ENCODE peak calls at places on chromosome 6, in five cellular contexts. J, F, P, T and C are unnamed samples.

GRCh38 chr6:129635396-129636164 is 74.4 kb downstream of the ARHGAP18 start:
- DNase-seq in J (no peak), F (no peak), P (no peak), T (no peak), C (no peak)

GRCh38 chr6:74075323-74075722 is 379.3 kb downstream of the CD109 start:
- DNase-seq in J (no peak), F (no peak), P (no peak), T (peak; percentile 66), C (no peak)

GRCh38 chr6:132750455-132751248 is 7.1 kb downstream of the VNN2 start:
- DNase-seq in J (no peak), F (no peak), P (no peak), T (no peak), C (no peak)

GRCh38 chr6:130369821-130370220 is 4.0 kb downstream of the TMEM200A start:
- DNase-seq in J (no peak), F (no peak), P (no peak), T (no peak), C (no peak)

GRCh38 chr6:113774122-113774835 is 82.9 kb upstream of the MARCKS start:
- DNase-seq in J (no peak), F (no peak), P (no peak), T (no peak), C (no peak)

GRCh38 chr6:144443157-144443556 is 158.0 kb downstream of the UTRN start:
- DNase-seq in J (no peak), F (no peak), P (no peak), T (no peak), C (no peak)

GRCh38 chr6:4459032-4459431 is 317.2 kb upstream of the CDYL start:
- DNase-seq in J (no peak), F (no peak), P (no peak), T (no peak), C (no peak)

GRCh38 chr6:79377047-79377446 is 142.6 kb upstream of the HMGN3 start:
- DNase-seq in J (no peak), F (no peak), P (no peak), T (no peak), C (no peak)

GRCh38 chr6:45864651-45865050 is 151.0 kb downstream of the CLIC5 start:
- DNase-seq in J (no peak), F (no peak), P (no peak), T (no peak), C (no peak)

GRCh38 chr6:163906006-163906710 is 491.6 kb downstream of the QKI start:
- DNase-seq in J (no peak), F (no peak), P (no peak), T (no peak), C (no peak)

GRCh38 chr6:21740719-21741118 is 147.2 kb downstream of the SOX4 start:
- DNase-seq in J (no peak), F (no peak), P (no peak), T (no peak), C (no peak)

GRCh38 chr6:166761801-166762200 is 134.8 kb upstream of the RPS6KA2 start:
- DNase-seq in J (no peak), F (no peak), P (no peak), T (peak; percentile 24), C (no peak)

GRCh38 chr6:168852336-168852884 is 401.2 kb downstream of the THBS2 start:
- DNase-seq in J (no peak), F (no peak), P (no peak), T (no peak), C (no peak)

GRCh38 chr6:125377621-125378020 is 75.9 kb upstream of the HDDC2 start:
- DNase-seq in J (no peak), F (no peak), P (no peak), T (no peak), C (no peak)

GRCh38 chr6:26032387-26033131 is 54.7 kb upstream of the HFE start:
- DNase-seq in J (no peak), F (no peak), P (no peak), T (no peak), C (no peak)

GRCh38 chr6:138655828-138656227 is 117.7 kb upstream of the CCDC28A start:
- DNase-seq in J (no peak), F (no peak), P (no peak), T (no peak), C (no peak)

GRCh38 chr6:4008324-4009047 is 70.5 kb downstream of the FAM217A start:
- DNase-seq in J (no peak), F (no peak), P (no peak), T (no peak), C (no peak)

GRCh38 chr6:164478426-164478825 is 831.0 kb downstream of the C6orf118 start:
- DNase-seq in J (no peak), F (no peak), P (no peak), T (no peak), C (no peak)

GRCh38 chr6:33746651-33747100 is at the start of gene IP6K3:
- DNase-seq in J (no peak), F (no peak), P (no peak), T (no peak), C (no peak)

DNA sequence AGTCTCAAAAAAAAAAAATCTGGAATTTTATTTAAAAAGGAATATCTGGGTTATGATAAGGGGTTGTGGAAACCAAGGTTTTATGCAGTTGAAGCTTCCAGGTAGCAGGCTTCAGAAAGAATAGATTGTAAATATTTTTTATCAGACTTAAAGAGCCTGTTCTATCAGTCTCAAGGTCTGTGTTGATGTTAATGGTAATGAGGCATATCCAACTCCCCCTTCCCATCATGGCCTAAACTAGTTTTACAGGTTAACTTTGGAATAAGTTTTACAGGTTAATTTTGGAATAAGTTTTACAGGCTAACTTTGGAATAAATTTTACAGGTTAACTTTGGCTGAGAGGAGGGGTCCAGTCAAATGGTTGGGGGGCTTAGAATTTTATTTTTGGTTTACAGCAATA is 92.4 kb downstream of the CD24 start:
- DNase-seq in J (no peak), F (no peak), P (no peak), T (no peak), C (no peak)
- H3K4me1 ChIP-seq in J (peaks cover 58% of the 10 kb centered on the region), F (no peaks in the 10 kb centered on the region), P (no peaks in the 10 kb centered on the region), T (no peaks in the 10 kb centered on the region), C (no peaks in the 10 kb centered on the region)

DNA sequence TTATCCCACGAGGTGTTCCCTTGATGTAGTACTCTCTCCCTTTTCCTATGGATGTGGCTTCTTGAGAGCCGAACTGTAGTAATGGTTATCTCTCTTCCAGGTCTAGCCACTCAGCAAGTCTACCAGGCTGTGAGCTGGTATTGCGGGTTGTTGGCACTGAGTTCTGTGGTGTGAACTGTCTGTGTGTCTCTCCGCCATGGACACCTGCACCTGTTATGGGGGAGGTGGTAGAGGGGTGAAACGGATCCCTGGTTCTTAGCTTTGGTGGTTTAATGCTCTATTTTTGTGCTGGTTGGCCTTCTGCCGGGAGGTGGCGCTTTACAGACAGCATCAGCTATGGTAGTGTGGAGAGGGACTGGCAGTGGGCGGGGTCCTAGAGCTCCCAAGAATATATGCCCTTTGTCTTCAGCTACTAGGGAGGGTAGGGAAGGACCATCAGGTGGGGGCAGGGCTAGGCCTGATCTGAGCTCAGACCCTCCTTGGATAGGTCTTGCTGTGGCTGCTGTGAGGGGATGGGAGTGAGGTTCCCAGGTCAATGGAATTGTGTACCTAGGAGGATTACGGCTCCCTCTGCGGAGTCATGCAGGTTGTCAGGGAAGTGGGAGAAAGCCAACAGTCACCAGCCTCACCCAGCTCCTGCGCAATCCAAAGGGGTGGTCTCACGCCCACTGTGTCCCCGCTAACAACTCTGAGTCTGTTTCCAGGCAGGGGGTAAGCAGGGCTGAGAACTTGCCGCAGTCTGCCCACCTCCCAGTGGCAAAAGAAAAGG is 154.2 kb downstream of the CCDC170 start:
- DNase-seq in J (no peak), F (no peak), P (no peak), T (no peak), C (no peak)
- TF ChIP-seq CTCF in J (no peak), F (peak; percentile 6), P (no peak), T (no peak), C (no peak)

GRCh38 chr6:43861212-43861918 is 91.4 kb downstream of the VEGFA start:
- DNase-seq in J (no peak), F (no peak), P (peak; percentile 40), T (no peak), C (no peak)
- H3K4me1 ChIP-seq in J (no peaks in the 10 kb centered on the region), F (no peaks in the 10 kb centered on the region), P (no peaks in the 10 kb centered on the region), T (no peaks in the 10 kb centered on the region), C (no peaks in the 10 kb centered on the region)

GRCh38 chr6:145453376-145453775 is 281.9 kb downstream of the EPM2A start:
- DNase-seq in J (no peak), F (no peak), P (no peak), T (no peak), C (no peak)
- TF ChIP-seq CTCF in J (no peak), F (peak; percentile 24), P (peak; percentile 15), T (no peak), C (no peak)

DNA sequence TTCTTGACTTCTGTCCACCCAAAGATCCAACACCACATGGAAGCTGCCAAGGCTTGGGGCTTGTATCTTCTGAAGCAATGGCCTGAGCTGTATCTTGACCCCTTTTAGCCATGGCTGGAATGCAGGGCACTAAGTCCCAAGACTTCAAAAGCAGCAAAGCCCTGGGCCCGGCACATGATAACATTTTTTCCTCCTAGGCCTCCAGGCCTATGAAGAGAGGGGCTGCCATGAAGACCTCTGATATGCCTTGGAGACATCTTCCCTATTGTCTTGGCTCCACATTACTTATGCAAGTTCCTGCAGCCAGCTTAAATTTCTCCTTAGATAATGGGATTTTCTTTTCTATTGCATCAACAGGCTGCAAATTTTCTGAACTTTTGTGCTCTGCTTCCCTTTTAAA is 1252.6 kb upstream of the CITED2 start:
- DNase-seq in J (no peak), F (no peak), P (no peak), T (no peak), C (no peak)
- H3K4me1 ChIP-seq in J (no peaks in the 10 kb centered on the region), F (no peaks in the 10 kb centered on the region), P (no peaks in the 10 kb centered on the region), T (no peaks in the 10 kb centered on the region), C (no peaks in the 10 kb centered on the region)

GRCh38 chr6:42396720-42397119 is 55.0 kb downstream of the TRERF1 start:
- DNase-seq in J (no peak), F (no peak), P (no peak), T (peak; percentile 13), C (no peak)
- TF ChIP-seq CTCF in J (no peak), F (no peak), P (no peak), T (no peak), C (no peak)

GRCh38 chr6:149329529-149329928 is 12.0 kb downstream of the TAB2 start:
- DNase-seq in J (no peak), F (no peak), P (no peak), T (no peak), C (no peak)

GRCh38 chr6:149331871-149332270 is 14.4 kb downstream of the TAB2 start:
- DNase-seq in J (no peak), F (no peak), P (no peak), T (no peak), C (no peak)

GRCh38 chr6:149331043-149331807 is 13.7 kb downstream of the TAB2 start:
- DNase-seq in J (no peak), F (no peak), P (no peak), T (no peak), C (no peak)

GRCh38 chr6:149328083-149328482 is 10.6 kb downstream of the TAB2 start:
- DNase-seq in J (no peak), F (no peak), P (no peak), T (no peak), C (no peak)

GRCh38 chr6:149330133-149330532 is 12.6 kb downstream of the TAB2 start:
- DNase-seq in J (no peak), F (no peak), P (no peak), T (no peak), C (no peak)
- H3K4me1 ChIP-seq in J (peaks cover 72% of the 10 kb centered on the region), F (peaks cover 68% of the 10 kb centered on the region), P (peaks cover 59% of the 10 kb centered on the region), T (peaks cover 13% of the 10 kb centered on the region), C (no peaks in the 10 kb centered on the region)